ENCODE peak calls at places on chromosomes 12 and 14, in eight cellular contexts. One of them, this sample, is unnamed.

GRCh38 chr12:115108129-115109100 is 424.4 kb upstream of the TBX3 start:
- DNase-seq in stomach: no peak
- DNase-seq in AG08395: no peak
- DNase-seq in sigmoid colon: no peak
- DNase-seq in neuronal stem cell: no peak
- DNase-seq in Right ventricle myocardium superior: no peak
- DNase-seq in fibroblast of pulmonary artery: no peak
- DNase-seq in activated T-cell treated with anti-CD3 and anti-CD28 coated beads, Interleukin-2, amount 50 U/mL, for 72 hours: no peak
- DNase-seq in this sample: no peak

GRCh38 chr14:25942090-25942489 is 655.7 kb downstream of the NOVA1 start:
- DNase-seq in stomach: no peak
- DNase-seq in AG08395: no peak
- DNase-seq in sigmoid colon: no peak
- DNase-seq in neuronal stem cell: no peak
- DNase-seq in Right ventricle myocardium superior: no peak
- DNase-seq in fibroblast of pulmonary artery: no peak
- DNase-seq in activated T-cell treated with anti-CD3 and anti-CD28 coated beads, Interleukin-2, amount 50 U/mL, for 72 hours: no peak
- DNase-seq in this sample: no peak

GRCh38 chr12:12901158-12901791 is 9.9 kb downstream of the GPRC5A start:
- DNase-seq in stomach: no peak
- DNase-seq in AG08395: peak; percentile 76
- DNase-seq in sigmoid colon: peak; percentile 85
- DNase-seq in neuronal stem cell: no peak
- DNase-seq in Right ventricle myocardium superior: no peak
- DNase-seq in fibroblast of pulmonary artery: peak; percentile 94
- DNase-seq in activated T-cell treated with anti-CD3 and anti-CD28 coated beads, Interleukin-2, amount 50 U/mL, for 72 hours: peak; percentile 28
- DNase-seq in this sample: no peak

GRCh38 chr12:100986595-100987547 is 192.3 kb downstream of the ANO4 start:
- DNase-seq in stomach: no peak
- DNase-seq in AG08395: peak; percentile 34
- DNase-seq in sigmoid colon: no peak
- DNase-seq in neuronal stem cell: no peak
- DNase-seq in Right ventricle myocardium superior: no peak
- DNase-seq in fibroblast of pulmonary artery: no peak
- DNase-seq in activated T-cell treated with anti-CD3 and anti-CD28 coated beads, Interleukin-2, amount 50 U/mL, for 72 hours: no peak
- DNase-seq in this sample: no peak

GRCh38 chr12:28063355-28063885 is 90.9 kb upstream of the PTHLH start:
- DNase-seq in stomach: no peak
- DNase-seq in AG08395: no peak
- DNase-seq in sigmoid colon: no peak
- DNase-seq in neuronal stem cell: no peak
- DNase-seq in Right ventricle myocardium superior: no peak
- DNase-seq in fibroblast of pulmonary artery: peak; percentile 58
- DNase-seq in activated T-cell treated with anti-CD3 and anti-CD28 coated beads, Interleukin-2, amount 50 U/mL, for 72 hours: no peak
- DNase-seq in this sample: no peak

GRCh38 chr12:52359511-52360103 is 7.7 kb downstream of the KRT85 start:
- DNase-seq in stomach: no peak
- DNase-seq in AG08395: no peak
- DNase-seq in sigmoid colon: no peak
- DNase-seq in neuronal stem cell: no peak
- DNase-seq in Right ventricle myocardium superior: no peak
- DNase-seq in fibroblast of pulmonary artery: no peak
- DNase-seq in activated T-cell treated with anti-CD3 and anti-CD28 coated beads, Interleukin-2, amount 50 U/mL, for 72 hours: no peak
- DNase-seq in this sample: no peak

GRCh38 chr12:87924149-87924548 is 105.1 kb downstream of the C12orf50 start:
- DNase-seq in stomach: no peak
- DNase-seq in AG08395: no peak
- DNase-seq in sigmoid colon: no peak
- DNase-seq in neuronal stem cell: no peak
- DNase-seq in Right ventricle myocardium superior: no peak
- DNase-seq in fibroblast of pulmonary artery: no peak
- DNase-seq in activated T-cell treated with anti-CD3 and anti-CD28 coated beads, Interleukin-2, amount 50 U/mL, for 72 hours: no peak
- DNase-seq in this sample: no peak

GRCh38 chr12:111758120-111758561 is 8.6 kb upstream of the ALDH2 start:
- DNase-seq in stomach: peak; percentile 79
- DNase-seq in AG08395: no peak
- DNase-seq in sigmoid colon: no peak
- DNase-seq in neuronal stem cell: no peak
- DNase-seq in Right ventricle myocardium superior: peak; percentile 83
- DNase-seq in fibroblast of pulmonary artery: no peak
- DNase-seq in activated T-cell treated with anti-CD3 and anti-CD28 coated beads, Interleukin-2, amount 50 U/mL, for 72 hours: no peak
- DNase-seq in this sample: no peak

GRCh38 chr14:37150414-37150813 is 22.0 kb downstream of the SLC25A21 start:
- DNase-seq in stomach: no peak
- DNase-seq in AG08395: peak; percentile 61
- DNase-seq in sigmoid colon: no peak
- DNase-seq in neuronal stem cell: no peak
- DNase-seq in Right ventricle myocardium superior: no peak
- DNase-seq in fibroblast of pulmonary artery: peak; percentile 51
- DNase-seq in activated T-cell treated with anti-CD3 and anti-CD28 coated beads, Interleukin-2, amount 50 U/mL, for 72 hours: no peak
- DNase-seq in this sample: no peak

GRCh38 chr12:121773011-121773777 is 20.3 kb downstream of the RHOF start:
- DNase-seq in stomach: peak; percentile 79
- DNase-seq in AG08395: peak; percentile 76
- DNase-seq in sigmoid colon: peak; percentile 84
- DNase-seq in neuronal stem cell: no peak
- DNase-seq in Right ventricle myocardium superior: peak; percentile 81
- DNase-seq in fibroblast of pulmonary artery: peak; percentile 75
- DNase-seq in activated T-cell treated with anti-CD3 and anti-CD28 coated beads, Interleukin-2, amount 50 U/mL, for 72 hours: peak; percentile 87
- DNase-seq in this sample: peak; percentile 87

GRCh38 chr12:46473634-46474201 is 101.1 kb upstream of the SLC38A2 start:
- DNase-seq in stomach: peak; percentile 71
- DNase-seq in AG08395: peak; percentile 90
- DNase-seq in sigmoid colon: peak; percentile 81
- DNase-seq in neuronal stem cell: no peak
- DNase-seq in Right ventricle myocardium superior: peak; percentile 74
- DNase-seq in fibroblast of pulmonary artery: peak; percentile 96
- DNase-seq in activated T-cell treated with anti-CD3 and anti-CD28 coated beads, Interleukin-2, amount 50 U/mL, for 72 hours: no peak
- DNase-seq in this sample: no peak

GRCh38 chr12:123713398-123714301 is 1.5 kb downstream of the ATP6V0A2 start:
- DNase-seq in stomach: peak; percentile 37
- DNase-seq in AG08395: peak; percentile 7
- DNase-seq in sigmoid colon: no peak
- DNase-seq in neuronal stem cell: no peak
- DNase-seq in Right ventricle myocardium superior: no peak
- DNase-seq in fibroblast of pulmonary artery: peak; percentile 16
- DNase-seq in activated T-cell treated with anti-CD3 and anti-CD28 coated beads, Interleukin-2, amount 50 U/mL, for 72 hours: no peak
- DNase-seq in this sample: peak; percentile 32

GRCh38 chr12:115114140-115114539 is 430.2 kb upstream of the TBX3 start:
- DNase-seq in stomach: no peak
- DNase-seq in AG08395: no peak
- DNase-seq in sigmoid colon: no peak
- DNase-seq in neuronal stem cell: no peak
- DNase-seq in Right ventricle myocardium superior: no peak
- DNase-seq in fibroblast of pulmonary artery: no peak
- DNase-seq in activated T-cell treated with anti-CD3 and anti-CD28 coated beads, Interleukin-2, amount 50 U/mL, for 72 hours: no peak
- DNase-seq in this sample: no peak

This sample was measured in HAP-1.